ENCODE peak calls at places on chromosomes 6 and 20, in eight cellular contexts. One of them, this sample, is unnamed.

GRCh38 chr6:35500782-35501181 is 3.9 kb upstream of the TEAD3 start:
- DNase-seq in activated T-cell treated with anti-CD3 and anti-CD28 coated beads, Interleukin-2, amount 50 U/mL, for 4 hours: no peak
- DNase-seq in left cardiac atrium: no peak
- DNase-seq in posterior cingulate gyrus: no peak
- DNase-seq in pancreas: peak
- DNase-seq in activated T-helper 9 cell treated with anti-CD3 and anti-CD28 coated beads, Interleukin-2, amount 50 U/mL, for 16 hours: no peak
- DNase-seq in aorta: no peak
- DNase-seq in germinal center: no peak
- DNase-seq in this sample: no peak

GRCh38 chr6:5084787-5085637 is at the start of gene PPP1R3G:
- DNase-seq in pancreas: no peak
- DNase-seq in activated T-helper 9 cell treated with anti-CD3 and anti-CD28 coated beads, Interleukin-2, amount 50 U/mL, for 16 hours: no peak
- DNase-seq in left cardiac atrium: peak
- DNase-seq in aorta: peak
- DNase-seq in germinal center: peak
- DNase-seq in activated T-cell treated with anti-CD3 and anti-CD28 coated beads, Interleukin-2, amount 50 U/mL, for 4 hours: no peak
- DNase-seq in posterior cingulate gyrus: peak
- DNase-seq in this sample: peak

GRCh38 chr6:7675353-7675945 is 50.5 kb upstream of the BMP6 start:
- DNase-seq in aorta: no peak
- DNase-seq in germinal center: no peak
- DNase-seq in pancreas: no peak
- DNase-seq in activated T-cell treated with anti-CD3 and anti-CD28 coated beads, Interleukin-2, amount 50 U/mL, for 4 hours: no peak
- DNase-seq in posterior cingulate gyrus: no peak
- DNase-seq in left cardiac atrium: no peak
- DNase-seq in activated T-helper 9 cell treated with anti-CD3 and anti-CD28 coated beads, Interleukin-2, amount 50 U/mL, for 16 hours: no peak
- DNase-seq in this sample: no peak

GRCh38 chr6:19356692-19357091 is 480.5 kb upstream of the ID4 start:
- DNase-seq in pancreas: no peak
- DNase-seq in activated T-helper 9 cell treated with anti-CD3 and anti-CD28 coated beads, Interleukin-2, amount 50 U/mL, for 16 hours: no peak
- DNase-seq in posterior cingulate gyrus: no peak
- DNase-seq in activated T-cell treated with anti-CD3 and anti-CD28 coated beads, Interleukin-2, amount 50 U/mL, for 4 hours: no peak
- DNase-seq in germinal center: no peak
- DNase-seq in left cardiac atrium: no peak
- DNase-seq in aorta: no peak
- DNase-seq in this sample: no peak

GRCh38 chr6:168713839-168714238 is 272.9 kb downstream of the SMOC2 start:
- DNase-seq in left cardiac atrium: no peak
- DNase-seq in pancreas: no peak
- DNase-seq in posterior cingulate gyrus: no peak
- DNase-seq in activated T-helper 9 cell treated with anti-CD3 and anti-CD28 coated beads, Interleukin-2, amount 50 U/mL, for 16 hours: no peak
- DNase-seq in germinal center: no peak
- DNase-seq in aorta: no peak
- DNase-seq in activated T-cell treated with anti-CD3 and anti-CD28 coated beads, Interleukin-2, amount 50 U/mL, for 4 hours: no peak
- DNase-seq in this sample: peak

GRCh38 chr20:57610261-57610952 is 9.8 kb downstream of the ZBP1 start:
- DNase-seq in posterior cingulate gyrus: peak
- DNase-seq in germinal center: no peak
- DNase-seq in activated T-cell treated with anti-CD3 and anti-CD28 coated beads, Interleukin-2, amount 50 U/mL, for 4 hours: no peak
- DNase-seq in activated T-helper 9 cell treated with anti-CD3 and anti-CD28 coated beads, Interleukin-2, amount 50 U/mL, for 16 hours: no peak
- DNase-seq in pancreas: no peak
- DNase-seq in aorta: peak
- DNase-seq in left cardiac atrium: no peak
- DNase-seq in this sample: peak

GRCh38 chr20:19735446-19735845 is 22.6 kb upstream of the RIN2 start:
- DNase-seq in pancreas: no peak
- DNase-seq in activated T-helper 9 cell treated with anti-CD3 and anti-CD28 coated beads, Interleukin-2, amount 50 U/mL, for 16 hours: no peak
- DNase-seq in aorta: peak
- DNase-seq in activated T-cell treated with anti-CD3 and anti-CD28 coated beads, Interleukin-2, amount 50 U/mL, for 4 hours: no peak
- DNase-seq in left cardiac atrium: peak
- DNase-seq in germinal center: peak
- DNase-seq in posterior cingulate gyrus: peak
- DNase-seq in this sample: peak

GRCh38 chr6:140438346-140438735 is 1063.9 kb upstream of the CITED2 start:
- DNase-seq in pancreas: no peak
- DNase-seq in germinal center: no peak
- DNase-seq in activated T-helper 9 cell treated with anti-CD3 and anti-CD28 coated beads, Interleukin-2, amount 50 U/mL, for 16 hours: no peak
- DNase-seq in posterior cingulate gyrus: no peak
- DNase-seq in left cardiac atrium: no peak
- DNase-seq in activated T-cell treated with anti-CD3 and anti-CD28 coated beads, Interleukin-2, amount 50 U/mL, for 4 hours: no peak
- DNase-seq in aorta: no peak
- DNase-seq in this sample: no peak

GRCh38 chr6:36083446-36083845 is 46.9 kb upstream of the MAPK13 start:
- DNase-seq in pancreas: no peak
- DNase-seq in activated T-cell treated with anti-CD3 and anti-CD28 coated beads, Interleukin-2, amount 50 U/mL, for 4 hours: no peak
- DNase-seq in aorta: no peak
- DNase-seq in activated T-helper 9 cell treated with anti-CD3 and anti-CD28 coated beads, Interleukin-2, amount 50 U/mL, for 16 hours: no peak
- DNase-seq in posterior cingulate gyrus: no peak
- DNase-seq in germinal center: no peak
- DNase-seq in left cardiac atrium: no peak
- DNase-seq in this sample: peak

GRCh38 chr6:21587925-21588811 is 5.4 kb upstream of the SOX4 start:
- DNase-seq in pancreas: peak
- DNase-seq in aorta: peak
- DNase-seq in activated T-helper 9 cell treated with anti-CD3 and anti-CD28 coated beads, Interleukin-2, amount 50 U/mL, for 16 hours: no peak
- DNase-seq in germinal center: peak
- DNase-seq in left cardiac atrium: peak
- DNase-seq in posterior cingulate gyrus: peak
- DNase-seq in activated T-cell treated with anti-CD3 and anti-CD28 coated beads, Interleukin-2, amount 50 U/mL, for 4 hours: peak
- DNase-seq in this sample: peak

GRCh38 chr6:130996635-130997034 is 66.4 kb downstream of the EPB41L2 start:
- DNase-seq in aorta: no peak
- DNase-seq in activated T-helper 9 cell treated with anti-CD3 and anti-CD28 coated beads, Interleukin-2, amount 50 U/mL, for 16 hours: no peak
- DNase-seq in germinal center: no peak
- DNase-seq in pancreas: no peak
- DNase-seq in left cardiac atrium: no peak
- DNase-seq in posterior cingulate gyrus: no peak
- DNase-seq in activated T-cell treated with anti-CD3 and anti-CD28 coated beads, Interleukin-2, amount 50 U/mL, for 4 hours: no peak
- DNase-seq in this sample: no peak

GRCh38 chr20:47765715-47766594 is 19.3 kb downstream of the SULF2 start:
- DNase-seq in activated T-cell treated with anti-CD3 and anti-CD28 coated beads, Interleukin-2, amount 50 U/mL, for 4 hours: no peak
- DNase-seq in pancreas: no peak
- DNase-seq in posterior cingulate gyrus: no peak
- DNase-seq in germinal center: no peak
- DNase-seq in aorta: no peak
- DNase-seq in left cardiac atrium: no peak
- DNase-seq in activated T-helper 9 cell treated with anti-CD3 and anti-CD28 coated beads, Interleukin-2, amount 50 U/mL, for 16 hours: no peak
- DNase-seq in this sample: peak

GRCh38 chr6:41191569-41191968 is 9.4 kb downstream of the TREML2 start:
- DNase-seq in aorta: no peak
- DNase-seq in activated T-helper 9 cell treated with anti-CD3 and anti-CD28 coated beads, Interleukin-2, amount 50 U/mL, for 16 hours: peak
- DNase-seq in germinal center: peak
- DNase-seq in activated T-cell treated with anti-CD3 and anti-CD28 coated beads, Interleukin-2, amount 50 U/mL, for 4 hours: peak
- DNase-seq in left cardiac atrium: peak
- DNase-seq in pancreas: no peak
- DNase-seq in posterior cingulate gyrus: no peak
- DNase-seq in this sample: peak

This sample was measured in ELF-1.